ENCODE peak calls at places on chromosomes 16 and 17, in six cellular contexts. One of them, this sample, is unnamed.

GRCh38 chr17:14329900-14330491 is 29.1 kb downstream of the HS3ST3B1 start:
- DNase-seq in GM20000: no peak
- DNase-seq in AG04450: no peak
- DNase-seq in GM10248: no peak
- DNase-seq in fibroblast of mammary gland: no peak
- DNase-seq in endodermal cell: no peak
- DNase-seq in this sample: no peak

GRCh38 chr17:68200689-68201424 is 47.0 kb upstream of the AMZ2 start:
- DNase-seq in GM20000: peak
- DNase-seq in AG04450: peak
- DNase-seq in GM10248: peak
- DNase-seq in fibroblast of mammary gland: peak
- DNase-seq in endodermal cell: peak
- DNase-seq in this sample: no peak

GRCh38 chr17:6497496-6498221 is 53.4 kb downstream of the PIMREG start:
- DNase-seq in GM20000: no peak
- DNase-seq in AG04450: no peak
- DNase-seq in GM10248: no peak
- DNase-seq in fibroblast of mammary gland: no peak
- DNase-seq in endodermal cell: peak
- DNase-seq in this sample: no peak

GRCh38 chr17:62064029-62064790 is 868 bp downstream of the MED13 start:
- DNase-seq in GM20000: peak
- DNase-seq in AG04450: no peak
- DNase-seq in GM10248: no peak
- DNase-seq in fibroblast of mammary gland: peak
- DNase-seq in endodermal cell: no peak
- DNase-seq in this sample: no peak

GRCh38 chr17:78737332-78737731 is 44.7 kb downstream of the CYTH1 start:
- DNase-seq in GM20000: no peak
- DNase-seq in AG04450: peak
- DNase-seq in GM10248: no peak
- DNase-seq in fibroblast of mammary gland: peak
- DNase-seq in endodermal cell: no peak
- DNase-seq in this sample: no peak

GRCh38 chr17:67476787-67477335 is 99.8 kb downstream of the PITPNC1 start:
- DNase-seq in GM20000: no peak
- DNase-seq in AG04450: no peak
- DNase-seq in GM10248: no peak
- DNase-seq in fibroblast of mammary gland: no peak
- DNase-seq in endodermal cell: peak
- DNase-seq in this sample: no peak

GRCh38 chr16:27450836-27451341 is 48.9 kb downstream of the IL21R start:
- DNase-seq in GM20000: no peak
- DNase-seq in AG04450: no peak
- DNase-seq in GM10248: no peak
- DNase-seq in fibroblast of mammary gland: peak
- DNase-seq in endodermal cell: no peak
- DNase-seq in this sample: no peak

GRCh38 chr17:46771601-46772012 is 46.9 kb downstream of the WNT3 start:
- DNase-seq in GM20000: peak
- DNase-seq in AG04450: no peak
- DNase-seq in GM10248: peak
- DNase-seq in fibroblast of mammary gland: no peak
- DNase-seq in endodermal cell: peak
- DNase-seq in this sample: no peak

GRCh38 chr16:69276143-69277115 is 34.7 kb upstream of the VPS4A start:
- DNase-seq in GM20000: no peak
- DNase-seq in AG04450: peak
- DNase-seq in GM10248: no peak
- DNase-seq in fibroblast of mammary gland: peak
- DNase-seq in endodermal cell: no peak
- DNase-seq in this sample: peak

GRCh38 chr16:3783516-3783915 is 66.2 kb upstream of the TRAP1 start:
- DNase-seq in GM20000: no peak
- DNase-seq in AG04450: no peak
- DNase-seq in GM10248: no peak
- DNase-seq in fibroblast of mammary gland: no peak
- DNase-seq in endodermal cell: no peak
- DNase-seq in this sample: no peak

GRCh38 chr17:70106551-70106950 is 31.5 kb downstream of the KCNJ16 start:
- DNase-seq in GM20000: no peak
- DNase-seq in AG04450: no peak
- DNase-seq in GM10248: no peak
- DNase-seq in fibroblast of mammary gland: no peak
- DNase-seq in endodermal cell: no peak
- DNase-seq in this sample: no peak

GRCh38 chr16:50282010-50282538 is 15.7 kb downstream of the ADCY7 start:
- DNase-seq in GM20000: peak
- DNase-seq in AG04450: no peak
- DNase-seq in GM10248: peak
- DNase-seq in fibroblast of mammary gland: peak
- DNase-seq in endodermal cell: no peak
- DNase-seq in this sample: no peak

GRCh38 chr17:37191219-37191618 is 184.6 kb upstream of the C17orf78 start:
- DNase-seq in GM20000: no peak
- DNase-seq in AG04450: peak
- DNase-seq in GM10248: no peak
- DNase-seq in fibroblast of mammary gland: peak
- DNase-seq in endodermal cell: no peak
- DNase-seq in this sample: no peak

GRCh38 chr16:23057013-23057596 is 92.1 kb downstream of the USP31 start:
- DNase-seq in GM20000: no peak
- DNase-seq in AG04450: no peak
- DNase-seq in GM10248: no peak
- DNase-seq in fibroblast of mammary gland: no peak
- DNase-seq in endodermal cell: no peak
- DNase-seq in this sample: no peak

GRCh38 chr17:44556854-44557606 is at the start of gene FZD2:
- DNase-seq in GM20000: peak
- DNase-seq in AG04450: peak
- DNase-seq in GM10248: peak
- DNase-seq in fibroblast of mammary gland: peak
- DNase-seq in endodermal cell: peak
- DNase-seq in this sample: peak

GRCh38 chr17:46868689-46869187 is 17.4 kb downstream of the WNT9B start:
- DNase-seq in GM20000: no peak
- DNase-seq in AG04450: no peak
- DNase-seq in GM10248: no peak
- DNase-seq in fibroblast of mammary gland: no peak
- DNase-seq in endodermal cell: no peak
- DNase-seq in this sample: no peak

GRCh38 chr16:85908889-85909584 is 10.1 kb downstream of the IRF8 start:
- DNase-seq in GM20000: no peak
- DNase-seq in AG04450: no peak
- DNase-seq in GM10248: no peak
- DNase-seq in fibroblast of mammary gland: no peak
- DNase-seq in endodermal cell: no peak
- DNase-seq in this sample: no peak

GRCh38 chr17:17107891-17108680 is 65.8 kb downstream of the MPRIP start:
- DNase-seq in GM20000: no peak
- DNase-seq in AG04450: no peak
- DNase-seq in GM10248: no peak
- DNase-seq in fibroblast of mammary gland: no peak
- DNase-seq in endodermal cell: no peak
- DNase-seq in this sample: no peak

GRCh38 chr17:35743911-35744328 is 9.1 kb downstream of the GAS2L2 start:
- DNase-seq in GM20000: peak
- DNase-seq in AG04450: no peak
- DNase-seq in GM10248: no peak
- DNase-seq in fibroblast of mammary gland: peak
- DNase-seq in endodermal cell: peak
- DNase-seq in this sample: no peak

GRCh38 chr17:15406081-15406480 is 61.3 kb downstream of the CDRT4 start:
- DNase-seq in GM20000: no peak
- DNase-seq in AG04450: no peak
- DNase-seq in GM10248: no peak
- DNase-seq in fibroblast of mammary gland: no peak
- DNase-seq in endodermal cell: no peak
- DNase-seq in this sample: no peak

GRCh38 chr17:77180503-77181330 is 39.9 kb downstream of the SEC14L1 start:
- DNase-seq in GM20000: no peak
- DNase-seq in AG04450: no peak
- DNase-seq in GM10248: no peak
- DNase-seq in fibroblast of mammary gland: no peak
- DNase-seq in endodermal cell: no peak
- DNase-seq in this sample: no peak

This sample was measured in AG09319.